ENCODE peak calls at places on chromosomes 4 and X, in five cellular contexts. E, I, F, V and K are unnamed samples.

GRCh38 chrX:131746491-131746968 is 202.7 kb downstream of the OR13H1 start:
- DNase-seq in E (no peak), I (no peak), F (no peak), V (peak; percentile 17), K (no peak)

GRCh38 chr4:4801013-4801412 is 58.5 kb upstream of the MSX1 start:
- DNase-seq in E (peak; percentile 69), I (no peak), F (no peak), V (no peak), K (no peak)

GRCh38 chrX:68995386-68995779 is 166.6 kb downstream of the EFNB1 start:
- DNase-seq in E (no peak), I (no peak), F (no peak), V (no peak), K (no peak)

GRCh38 chrX:23079347-23079746 is 79.6 kb downstream of the DDX53 start:
- DNase-seq in E (no peak), I (no peak), F (no peak), V (no peak), K (no peak)

GRCh38 chr4:165635261-165635838 is 237.7 kb upstream of the TLL1 start:
- DNase-seq in E (no peak), I (no peak), F (no peak), V (no peak), K (no peak)

GRCh38 chr4:144716778-144717177 is 70.8 kb downstream of the HHIP start:
- DNase-seq in E (peak; percentile 57), I (no peak), F (no peak), V (no peak), K (no peak)

GRCh38 chr4:99687120-99687519 is 29.5 kb upstream of the C4orf54 start:
- DNase-seq in E (no peak), I (no peak), F (no peak), V (no peak), K (no peak)

GRCh38 chr4:142348489-142349076 is 497.5 kb downstream of the INPP4B start:
- DNase-seq in E (no peak), I (no peak), F (no peak), V (no peak), K (no peak)

GRCh38 chr4:146095091-146095690 is 80.3 kb upstream of the LSM6 start:
- DNase-seq in E (peak; percentile 68), I (no peak), F (no peak), V (no peak), K (no peak)

GRCh38 chr4:10074767-10075105 is 41.9 kb downstream of the WDR1 start:
- DNase-seq in E (peak; percentile 84), I (no peak), F (no peak), V (peak; percentile 28), K (no peak)

GRCh38 chr4:152328595-152328994 is 207.3 kb downstream of the FBXW7 start:
- DNase-seq in E (peak; percentile 81), I (peak; percentile 69), F (no peak), V (no peak), K (no peak)

GRCh38 chr4:26235500-26235899 is 85.3 kb upstream of the RBPJ start:
- DNase-seq in E (peak; percentile 84), I (peak; percentile 12), F (no peak), V (no peak), K (no peak)

GRCh38 chr4:165873298-165874071 is 448 bp downstream of the TLL1 start:
- DNase-seq in E (peak; percentile 34), I (no peak), F (peak; percentile 21), V (peak; percentile 35), K (no peak)

GRCh38 chr4:41784191-41784979 is 35.9 kb upstream of the PHOX2B start:
- DNase-seq in E (no peak), I (no peak), F (no peak), V (no peak), K (no peak)